ENCODE peak calls at places on chromosomes 4 and X, in six cellular contexts. I, J, N, A, U and G are unnamed samples.

GRCh38 chr4:184389978-184390518 is 84.3 kb downstream of the IRF2 start:
- DNase-seq in I (no peak), J (no peak), N (no peak), A (no peak), U (no peak), G (no peak)

GRCh38 chr4:7348946-7349900 is 85.5 kb downstream of the PSAPL1 start:
- DNase-seq in I (no peak), J (no peak), N (no peak), A (no peak), U (no peak), G (no peak)

GRCh38 chrX:119482497-119483480 is 14.5 kb downstream of the SLC25A5 start:
- DNase-seq in I (no peak), J (peak; percentile 53), N (peak; percentile 52), A (peak; percentile 29), U (peak; percentile 41), G (peak; percentile 45)

GRCh38 chrX:154749856-154750255 is 1.0 kb downstream of the GAB3 start:
- DNase-seq in I (no peak), J (no peak), N (no peak), A (no peak), U (no peak), G (no peak)

GRCh38 chr4:110480031-110480549 is 4.1 kb downstream of the ENPEP start:
- DNase-seq in I (no peak), J (no peak), N (no peak), A (no peak), U (no peak), G (peak; percentile 89)

GRCh38 chr4:122700178-122700725 is 32.3 kb upstream of the BBS12 start:
- DNase-seq in I (no peak), J (peak; percentile 30), N (no peak), A (no peak), U (no peak), G (no peak)

GRCh38 chrX:115650916-115651315 is 89.9 kb downstream of the PLS3 start:
- DNase-seq in I (peak; percentile 4), J (peak; percentile 53), N (peak; percentile 12), A (no peak), U (no peak), G (peak; percentile 17)

GRCh38 chr4:140049924-140050681 is 103.9 kb downstream of the MAML3 start:
- DNase-seq in I (no peak), J (peak; percentile 39), N (no peak), A (no peak), U (no peak), G (no peak)

GRCh38 chr4:184097240-184097619 is 120.4 kb downstream of the ENPP6 start:
- DNase-seq in I (no peak), J (no peak), N (peak; percentile 70), A (no peak), U (peak; percentile 23), G (no peak)

GRCh38 chrX:39507617-39508299 is 590.0 kb downstream of the BCOR start:
- DNase-seq in I (no peak), J (no peak), N (no peak), A (no peak), U (no peak), G (no peak)

GRCh38 chrX:14476169-14476568 is 53.2 kb upstream of the GLRA2 start:
- DNase-seq in I (no peak), J (no peak), N (no peak), A (no peak), U (no peak), G (no peak)

GRCh38 chrX:30150196-30150895 is 65.0 kb upstream of the MAGEB2 start:
- DNase-seq in I (no peak), J (no peak), N (no peak), A (no peak), U (no peak), G (peak; percentile 48)

GRCh38 chr4:110096406-110096805 is 102.0 kb downstream of the ELOVL6 start:
- DNase-seq in I (no peak), J (no peak), N (no peak), A (no peak), U (no peak), G (no peak)

GRCh38 chr4:186345184-186345583 is 79.2 kb downstream of the F11 start:
- DNase-seq in I (no peak), J (no peak), N (no peak), A (no peak), U (no peak), G (no peak)

GRCh38 chr4:121597346-121597934 is 99.3 kb downstream of the ANXA5 start:
- DNase-seq in I (no peak), J (no peak), N (no peak), A (no peak), U (peak; percentile 0), G (no peak)

GRCh38 chr4:39846135-39846534 is 131.6 kb downstream of the PDS5A start:
- DNase-seq in I (no peak), J (no peak), N (no peak), A (no peak), U (no peak), G (no peak)

GRCh38 chr4:166415749-166416148 is 542.7 kb downstream of the TLL1 start:
- DNase-seq in I (no peak), J (no peak), N (no peak), A (no peak), U (no peak), G (no peak)

GRCh38 chrX:24426340-24426913 is 38.7 kb upstream of the PDK3 start:
- DNase-seq in I (no peak), J (no peak), N (no peak), A (no peak), U (no peak), G (no peak)

GRCh38 chrX:323721-324628 is 5.4 kb upstream of the GTPBP6 start:
- DNase-seq in I (no peak), J (peak; percentile 74), N (peak; percentile 35), A (no peak), U (no peak), G (peak; percentile 44)

GRCh38 chr4:88569944-88570455 is 22.3 kb upstream of the HERC3 start:
- DNase-seq in I (no peak), J (no peak), N (no peak), A (no peak), U (no peak), G (no peak)

GRCh38 chr4:168717852-168718251 is 221.0 kb downstream of the PALLD start:
- DNase-seq in I (no peak), J (peak; percentile 67), N (no peak), A (no peak), U (no peak), G (no peak)

GRCh38 chr4:6857009-6857882 is 52.4 kb upstream of the TBC1D14 start:
- DNase-seq in I (no peak), J (no peak), N (no peak), A (no peak), U (no peak), G (no peak)

GRCh38 chrX:49284212-49284611 is 14.6 kb downstream of the PPP1R3F start:
- DNase-seq in I (no peak), J (no peak), N (no peak), A (no peak), U (no peak), G (no peak)

GRCh38 chr4:68498413-68499007 is 51.2 kb downstream of the TMPRSS11E start:
- DNase-seq in I (peak; percentile 14), J (peak; percentile 69), N (peak; percentile 22), A (no peak), U (no peak), G (peak; percentile 47)

GRCh38 chr4:151808120-151808529 is 47.3 kb upstream of the GATB start:
- DNase-seq in I (no peak), J (peak; percentile 12), N (no peak), A (no peak), U (no peak), G (peak; percentile 74)